ENCODE peak calls at places on chromosomes 12 and 14, in six cellular contexts. M is DND-41, W is ovary, D is aorta, P is uterus, R is psoas muscle. F is an unnamed sample. For H3K36me3, the result is how much of the 10 kb centered on the place peaks cover.

GRCh38 chr12:132766380-132767085 is 4.9 kb upstream of the ANKLE2 start:
- DNase-seq in D (no peak), R (peak), P (no peak), M (no peak), W (no peak), F (peak)

GRCh38 chr12:79151956-79152355 is 287.4 kb downstream of the SYT1 start:
- DNase-seq in D (no peak), M (no peak), R (no peak), P (no peak), W (no peak), F (no peak)

GRCh38 chr12:26360062-26360461 is 164.7 kb downstream of the SSPN start:
- DNase-seq in W (no peak), M (no peak), R (no peak), D (no peak), P (no peak), F (no peak)

GRCh38 chr12:46667547-46667946 is 158.2 kb downstream of the SLC38A4 start:
- DNase-seq in R (no peak), W (no peak), P (no peak), M (no peak), D (no peak), F (no peak)

GRCh38 chr12:38411426-38411825 is 94.9 kb downstream of the ALG10B start:
- DNase-seq in D (no peak), P (no peak), M (no peak), R (no peak), W (no peak), F (no peak)

GRCh38 chr12:71867131-71867530 is 27.6 kb downstream of the TBC1D15 start:
- DNase-seq in D (no peak), M (no peak), R (no peak), W (no peak), P (no peak), F (no peak)

GRCh38 chr12:54068423-54069070 is 14.9 kb downstream of the HOXC4 start:
- DNase-seq in M (no peak), D (no peak), R (no peak), W (no peak), P (no peak), F (no peak)

GRCh38 chr12:43079481-43079880 is 472.5 kb downstream of the ADAMTS20 start:
- DNase-seq in R (no peak), D (no peak), M (no peak), W (no peak), P (no peak), F (no peak)

GRCh38 chr12:43896496-43896895 is 60.6 kb downstream of the TMEM117 start:
- DNase-seq in M (no peak), W (no peak), P (no peak), D (no peak), R (no peak), F (no peak)

GRCh38 chr14:55645148-55645547 is 65.1 kb downstream of the KTN1 start:
- DNase-seq in W (no peak), R (no peak), D (no peak), M (no peak), P (no peak), F (no peak)

GRCh38 chr14:94619297-94619696 is 7.1 kb downstream of the SERPINA3 start:
- DNase-seq in P (no peak), R (no peak), D (peak), M (no peak), W (no peak), F (no peak)

GRCh38 chr12:2057041-2057792 is 4.4 kb downstream of the CACNA1C start:
- DNase-seq in W (no peak), D (peak), M (peak), R (peak), P (peak), F (peak)

GRCh38 chr12:118436002-118436724 is 59.8 kb downstream of the SUDS3 start:
- DNase-seq in W (no peak), M (no peak), P (no peak), R (no peak), D (no peak), F (no peak)

GRCh38 chr12:58961906-58962305 is 41.6 kb upstream of the LRIG3 start:
- DNase-seq in D (no peak), R (no peak), M (no peak), P (no peak), W (no peak), F (no peak)

GRCh38 chr14:105034314-105035039 is 13.6 kb upstream of the CDCA4 start:
- DNase-seq in P (no peak), W (no peak), D (no peak), R (no peak), M (no peak), F (no peak)

GRCh38 chr14:104343690-104344640 is 205.6 kb downstream of the KIF26A start:
- DNase-seq in W (no peak), M (no peak), P (no peak), D (no peak), R (no peak), F (no peak)

GRCh38 chr12:114384746-114385145 is 21.2 kb downstream of the TBX5 start:
- DNase-seq in M (no peak), D (no peak), P (no peak), W (no peak), R (no peak), F (no peak)

GRCh38 chr12:122481861-122482260 is 18.9 kb downstream of the ZCCHC8 start:
- DNase-seq in M (no peak), R (no peak), W (no peak), D (no peak), P (no peak), F (no peak)
- H3K36me3 ChIP-seq in M (half or more), R (under half), W (under half), D (under half), P (under half), F (half or more)

DNA sequence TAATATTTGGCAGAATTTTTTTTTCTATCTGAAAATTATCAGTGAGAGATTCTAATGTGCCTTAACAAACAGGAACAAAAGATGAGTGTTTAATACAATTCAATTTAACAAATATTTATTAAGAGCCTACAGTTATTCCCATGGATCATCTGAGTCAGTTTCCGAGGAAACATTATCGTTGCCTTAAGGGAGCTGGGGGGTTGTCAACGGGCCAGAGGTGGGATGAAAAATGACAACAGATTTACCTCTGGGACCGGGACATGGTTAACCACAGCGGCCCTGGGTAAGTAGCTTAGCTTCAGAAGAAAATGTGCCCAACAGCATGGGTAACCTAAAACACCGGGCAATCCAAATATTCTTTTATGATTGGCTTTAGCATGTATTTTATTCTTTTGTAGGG is 113.6 kb downstream of the DAD1 start:
- DNase-seq in P (no peak), M (no peak), R (no peak), W (no peak), D (no peak), F (no peak)
- H3K4me3 ChIP-seq in P (no peak), M (no peak), R (no peak), W (no peak), D (no peak), F (no peak)

GRCh38 chr12:68011206-68011881 is 22.1 kb downstream of the IFNG-AS1 start:
- DNase-seq in D (no peak), R (no peak), M (no peak), W (no peak), P (no peak), F (no peak)
- H3K36me3 ChIP-seq in D (under half), R (under half), M (under half), W (under half), P (under half), F (under half)

GRCh38 chr14:61395115-61395725 is 73.8 kb downstream of the PRKCH start:
- DNase-seq in R (peak), D (no peak), W (no peak), P (no peak), M (no peak), F (no peak)
- H3K4me3 ChIP-seq in R (no peak), D (no peak), W (no peak), P (no peak), M (no peak), F (no peak)

DNA sequence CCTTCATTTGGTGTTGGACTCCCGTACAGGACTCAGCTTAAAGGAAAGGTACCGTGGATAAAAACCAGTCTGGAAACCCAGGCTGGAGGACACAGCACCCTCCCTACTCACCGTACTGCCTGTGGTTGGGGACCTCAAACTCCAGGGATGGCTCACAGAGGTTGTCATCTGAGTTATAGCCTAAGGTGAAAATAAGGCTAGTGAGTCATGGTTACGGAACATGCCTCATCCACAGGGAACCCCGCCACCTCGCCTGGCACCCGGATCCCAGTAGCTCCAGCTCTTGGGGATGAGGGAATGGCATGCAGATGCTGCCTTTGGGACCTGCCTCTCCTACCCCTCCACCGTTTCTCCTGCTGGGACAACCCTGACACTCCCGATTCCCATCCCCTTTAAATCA is 36.8 kb upstream of the GPR68 start:
- DNase-seq in R (no peak), W (no peak), P (no peak), D (peak), M (no peak), F (no peak)
- H3K36me3 ChIP-seq in R (under half), W (under half), P (under half), D (under half), M (half or more), F (under half)

GRCh38 chr14:54251356-54251755 is 145.5 kb upstream of the CDKN3 start:
- DNase-seq in M (no peak), P (no peak), W (no peak), R (no peak), D (no peak), F (no peak)

GRCh38 chr14:54253195-54253947 is 143.4 kb upstream of the CDKN3 start:
- DNase-seq in W (no peak), R (no peak), D (no peak), P (no peak), M (no peak), F (no peak)

GRCh38 chr14:54257424-54257823 is 139.4 kb upstream of the CDKN3 start:
- DNase-seq in P (no peak), R (no peak), W (no peak), D (no peak), M (no peak), F (no peak)

GRCh38 chr14:54256156-54256555 is 140.7 kb upstream of the CDKN3 start:
- DNase-seq in W (no peak), P (no peak), M (no peak), R (no peak), D (no peak), F (no peak)

GRCh38 chr14:54252072-54252730 is 144.6 kb upstream of the CDKN3 start:
- DNase-seq in R (no peak), D (no peak), M (no peak), P (no peak), W (no peak), F (no peak)
- H3K4me3 ChIP-seq in R (no peak), D (no peak), M (no peak), P (no peak), W (no peak), F (no peak)

GRCh38 chr14:35028435-35028834 is 17.6 kb upstream of the FAM177A1 start:
- DNase-seq in M (no peak), D (no peak), P (no peak), W (no peak), R (no peak), F (no peak)
- H3K36me3 ChIP-seq in M (half or more), D (under half), P (under half), W (under half), R (under half), F (half or more)

GRCh38 chr14:42654707-42655106 is 1048.0 kb downstream of the LRFN5 start:
- DNase-seq in M (no peak), P (no peak), R (no peak), D (no peak), W (no peak), F (no peak)
- H3K4me3 ChIP-seq in M (no peak), P (no peak), R (no peak), D (no peak), W (no peak), F (no peak)

F was measured in left ventricle myocardium inferior.